ENCODE peak calls at places on chromosomes 6 and 20, in seven cellular contexts. K is activated T-cell treated with anti-CD3 and anti-CD28 coated beads, Interleukin-2, amount 50 U/mL, for 72 hours; D is T1000; N is activated CD4-positive, CD25-positive, alpha-beta regulatory T cell treated with anti-CD3 and anti-CD28 coated beads, Interleukin-2, amount 50 U/mL, for 72 hours; Z is gastrocnemius medialis; R is activated CD4-positive, alpha-beta T cell treated with anti-CD3 and anti-CD28 coated beads, Interleukin-2, amount 50 U/mL, for 1 hour; C is stimulated activated CD4-positive, alpha-beta T cell treated with anti-CD3 and anti-CD28 coated beads, TNF-alpha, amount 100 ng/mL, for 4 hours. H is an unnamed sample.

GRCh38 chr6:56806368-56806767 is 148.5 kb upstream of the BEND6 start:
- DNase-seq in K (no peak), D (no peak), N (no peak), Z (peak), R (no peak), C (no peak), H (no peak)

GRCh38 chr6:121522265-121522664 is 86.8 kb downstream of the GJA1 start:
- DNase-seq in K (no peak), D (peak), N (no peak), Z (no peak), R (no peak), C (no peak), H (peak)

GRCh38 chr20:14919473-14920157 is 582.2 kb upstream of the FLRT3 start:
- DNase-seq in K (no peak), D (no peak), N (no peak), Z (no peak), R (no peak), C (no peak), H (peak)

GRCh38 chr6:3359091-3359752 is 97.6 kb downstream of the SLC22A23 start:
- DNase-seq in K (no peak), D (no peak), N (no peak), Z (no peak), R (no peak), C (no peak), H (no peak)

GRCh38 chr6:84728602-84729001 is 35.8 kb downstream of the TBX18 start:
- DNase-seq in K (no peak), D (no peak), N (no peak), Z (no peak), R (no peak), C (no peak), H (peak)

GRCh38 chr20:6838181-6838826 is 70.8 kb downstream of the BMP2 start:
- DNase-seq in K (no peak), D (no peak), N (no peak), Z (no peak), R (no peak), C (no peak), H (no peak)

GRCh38 chr20:43096471-43096870 is 93.2 kb downstream of the PTPRT start:
- DNase-seq in K (no peak), D (no peak), N (no peak), Z (no peak), R (no peak), C (no peak), H (no peak)

GRCh38 chr6:18241208-18241836 is 23.0 kb downstream of the DEK start:
- DNase-seq in K (no peak), D (no peak), N (no peak), Z (no peak), R (no peak), C (no peak), H (peak)

GRCh38 chr20:438581-439469 is 23.5 kb downstream of the TBC1D20 start:
- DNase-seq in K (peak), D (no peak), N (peak), Z (no peak), R (peak), C (no peak), H (no peak)

GRCh38 chr20:16286601-16287000 is 286.6 kb downstream of the KIF16B start:
- DNase-seq in K (no peak), D (no peak), N (no peak), Z (no peak), R (no peak), C (no peak), H (no peak)

GRCh38 chr6:159934181-159934580 is 34.7 kb upstream of the IGF2R start:
- DNase-seq in K (no peak), D (no peak), N (no peak), Z (no peak), R (no peak), C (no peak), H (no peak)

GRCh38 chr6:165556116-165556843 is 106.8 kb downstream of the PDE10A start:
- DNase-seq in K (no peak), D (no peak), N (no peak), Z (no peak), R (no peak), C (no peak), H (no peak)

GRCh38 chr6:352474-352873 is 39.1 kb upstream of the IRF4 start:
- DNase-seq in K (no peak), D (no peak), N (no peak), Z (no peak), R (no peak), C (no peak), H (no peak)

GRCh38 chr6:124466949-124467348 is 495.3 kb upstream of the RNF217 start:
- DNase-seq in K (no peak), D (no peak), N (no peak), Z (no peak), R (no peak), C (no peak), H (no peak)

GRCh38 chr20:35842361-35842760 is 70.5 kb downstream of the PHF20 start:
- DNase-seq in K (no peak), D (no peak), N (no peak), Z (no peak), R (no peak), C (no peak), H (no peak)

GRCh38 chr6:12060780-12061619 is 48.9 kb downstream of the HIVEP1 start:
- DNase-seq in K (peak), D (no peak), N (peak), Z (peak), R (peak), C (no peak), H (no peak)

GRCh38 chr20:7691647-7692046 is 248.6 kb downstream of the HAO1 start:
- DNase-seq in K (no peak), D (no peak), N (no peak), Z (no peak), R (no peak), C (no peak), H (no peak)

GRCh38 chr6:162099685-162100084 is 627.9 kb downstream of the PRKN start:
- DNase-seq in K (peak), D (peak), N (no peak), Z (no peak), R (no peak), C (no peak), H (peak)

GRCh38 chr20:25040438-25040831 is 17.5 kb downstream of the ACSS1 start:
- DNase-seq in K (no peak), D (no peak), N (no peak), Z (peak), R (no peak), C (no peak), H (peak)

GRCh38 chr6:162713926-162714759 is 13.4 kb downstream of the PRKN start:
- DNase-seq in K (no peak), D (no peak), N (no peak), Z (no peak), R (no peak), C (no peak), H (no peak)

GRCh38 chr20:59269396-59270025 is 30.9 kb upstream of the EDN3 start:
- DNase-seq in K (no peak), D (no peak), N (no peak), Z (no peak), R (no peak), C (no peak), H (no peak)

GRCh38 chr6:46655803-46656202 is 3.0 kb downstream of the SLC25A27 start:
- DNase-seq in K (no peak), D (no peak), N (no peak), Z (no peak), R (no peak), C (no peak), H (no peak)

GRCh38 chr6:79385333-79385732 is 150.9 kb upstream of the HMGN3 start:
- DNase-seq in K (no peak), D (no peak), N (no peak), Z (no peak), R (no peak), C (no peak), H (peak)

GRCh38 chr6:85660181-85660611 is 17.5 kb upstream of the SYNCRIP start:
- DNase-seq in K (no peak), D (peak), N (no peak), Z (peak), R (no peak), C (no peak), H (peak)

GRCh38 chr6:10099648-10100047 is 315.2 kb downstream of the TFAP2A start:
- DNase-seq in K (no peak), D (no peak), N (no peak), Z (no peak), R (no peak), C (no peak), H (no peak)

GRCh38 chr6:65229768-65230167 is 477.3 kb downstream of the EYS start:
- DNase-seq in K (no peak), D (no peak), N (no peak), Z (no peak), R (no peak), C (no peak), H (peak)

GRCh38 chr20:51862796-51863195 is 60.5 kb upstream of the SALL4 start:
- DNase-seq in K (no peak), D (peak), N (no peak), Z (no peak), R (no peak), C (no peak), H (no peak)

GRCh38 chr6:24744911-24745310 is 26.0 kb upstream of the C6orf62 start:
- DNase-seq in K (no peak), D (no peak), N (no peak), Z (no peak), R (no peak), C (no peak), H (no peak)

H was measured in fibroblast of mammary gland.